ENCODE peak calls at places on chromosome X, in eight cellular contexts. One of them, this sample, is unnamed.

GRCh38 chrX:11437642-11438379 is 144.6 kb downstream of the AMELX start:
- DNase-seq in astrocyte of the spinal cord: peak; percentile 81
- DNase-seq in AG10803: peak; percentile 84
- DNase-seq in PC-9: no peak
- DNase-seq in foreskin fibroblast: peak; percentile 90
- DNase-seq in HCT116: no peak
- DNase-seq in Caco-2: peak; percentile 72
- DNase-seq in cardiac muscle cell: no peak
- DNase-seq in this sample: peak; percentile 88

GRCh38 chrX:29528281-29528680 is 687.1 kb upstream of the MAGEB2 start:
- DNase-seq in astrocyte of the spinal cord: no peak
- DNase-seq in AG10803: no peak
- DNase-seq in PC-9: no peak
- DNase-seq in foreskin fibroblast: no peak
- DNase-seq in HCT116: no peak
- DNase-seq in Caco-2: no peak
- DNase-seq in cardiac muscle cell: no peak
- DNase-seq in this sample: no peak

GRCh38 chrX:41381685-41382084 is 47.7 kb downstream of the DDX3X start:
- DNase-seq in astrocyte of the spinal cord: peak; percentile 73
- DNase-seq in AG10803: peak; percentile 54
- DNase-seq in PC-9: peak; percentile 86
- DNase-seq in foreskin fibroblast: peak; percentile 84
- DNase-seq in HCT116: peak; percentile 56
- DNase-seq in Caco-2: peak; percentile 79
- DNase-seq in cardiac muscle cell: no peak
- DNase-seq in this sample: peak; percentile 84

GRCh38 chrX:23503835-23504539 is 163.3 kb upstream of the PRDX4 start:
- DNase-seq in astrocyte of the spinal cord: peak; percentile 91
- DNase-seq in AG10803: peak; percentile 51
- DNase-seq in PC-9: peak; percentile 90
- DNase-seq in foreskin fibroblast: peak; percentile 85
- DNase-seq in HCT116: peak; percentile 79
- DNase-seq in Caco-2: peak; percentile 71
- DNase-seq in cardiac muscle cell: peak; percentile 57
- DNase-seq in this sample: peak; percentile 71

GRCh38 chrX:134172588-134173259 is 64.3 kb upstream of the CCDC160 start:
- DNase-seq in astrocyte of the spinal cord: peak; percentile 23
- DNase-seq in AG10803: no peak
- DNase-seq in PC-9: no peak
- DNase-seq in foreskin fibroblast: peak; percentile 10
- DNase-seq in HCT116: no peak
- DNase-seq in Caco-2: no peak
- DNase-seq in cardiac muscle cell: peak; percentile 60
- DNase-seq in this sample: peak; percentile 6

GRCh38 chrX:82945332-82945731 is 562.8 kb upstream of the POU3F4 start:
- DNase-seq in astrocyte of the spinal cord: no peak
- DNase-seq in AG10803: no peak
- DNase-seq in PC-9: no peak
- DNase-seq in foreskin fibroblast: no peak
- DNase-seq in HCT116: no peak
- DNase-seq in Caco-2: no peak
- DNase-seq in cardiac muscle cell: no peak
- DNase-seq in this sample: peak; percentile 0

GRCh38 chrX:69815063-69815462 is 199.2 kb downstream of the EDA start:
- DNase-seq in astrocyte of the spinal cord: no peak
- DNase-seq in AG10803: no peak
- DNase-seq in PC-9: no peak
- DNase-seq in foreskin fibroblast: no peak
- DNase-seq in HCT116: no peak
- DNase-seq in Caco-2: no peak
- DNase-seq in cardiac muscle cell: no peak
- DNase-seq in this sample: no peak

GRCh38 chrX:43559643-43560042 is 96.5 kb upstream of the MAOA start:
- DNase-seq in astrocyte of the spinal cord: peak; percentile 46
- DNase-seq in AG10803: peak; percentile 1
- DNase-seq in PC-9: no peak
- DNase-seq in foreskin fibroblast: peak; percentile 64
- DNase-seq in HCT116: peak; percentile 28
- DNase-seq in Caco-2: peak; percentile 46
- DNase-seq in cardiac muscle cell: peak; percentile 71
- DNase-seq in this sample: peak; percentile 66

GRCh38 chrX:129958814-129959492 is 23.5 kb upstream of the BCORL1 start:
- DNase-seq in astrocyte of the spinal cord: no peak
- DNase-seq in AG10803: no peak
- DNase-seq in PC-9: no peak
- DNase-seq in foreskin fibroblast: no peak
- DNase-seq in HCT116: no peak
- DNase-seq in Caco-2: no peak
- DNase-seq in cardiac muscle cell: no peak
- DNase-seq in this sample: no peak

GRCh38 chrX:130091976-130092522 is 18.2 kb downstream of the ELF4 start:
- DNase-seq in astrocyte of the spinal cord: no peak
- DNase-seq in AG10803: no peak
- DNase-seq in PC-9: no peak
- DNase-seq in foreskin fibroblast: no peak
- DNase-seq in HCT116: no peak
- DNase-seq in Caco-2: peak; percentile 39
- DNase-seq in cardiac muscle cell: no peak
- DNase-seq in this sample: no peak

GRCh38 chrX:23334536-23334870 is at the start of gene PTCHD1:
- DNase-seq in astrocyte of the spinal cord: no peak
- DNase-seq in AG10803: no peak
- DNase-seq in PC-9: no peak
- DNase-seq in foreskin fibroblast: no peak
- DNase-seq in HCT116: no peak
- DNase-seq in Caco-2: no peak
- DNase-seq in cardiac muscle cell: no peak
- DNase-seq in this sample: no peak

GRCh38 chrX:56281789-56282188 is 49.6 kb downstream of the KLF8 start:
- DNase-seq in astrocyte of the spinal cord: peak; percentile 4
- DNase-seq in AG10803: peak; percentile 13
- DNase-seq in PC-9: peak; percentile 38
- DNase-seq in foreskin fibroblast: peak; percentile 13
- DNase-seq in HCT116: peak; percentile 3
- DNase-seq in Caco-2: no peak
- DNase-seq in cardiac muscle cell: peak; percentile 2
- DNase-seq in this sample: peak; percentile 35

GRCh38 chrX:71514367-71515038 is 18.4 kb upstream of the OGT start:
- DNase-seq in astrocyte of the spinal cord: no peak
- DNase-seq in AG10803: no peak
- DNase-seq in PC-9: no peak
- DNase-seq in foreskin fibroblast: peak; percentile 22
- DNase-seq in HCT116: no peak
- DNase-seq in Caco-2: no peak
- DNase-seq in cardiac muscle cell: no peak
- DNase-seq in this sample: no peak

GRCh38 chrX:136652822-136653723 is 5.1 kb downstream of the CD40LG start:
- DNase-seq in astrocyte of the spinal cord: no peak
- DNase-seq in AG10803: no peak
- DNase-seq in PC-9: no peak
- DNase-seq in foreskin fibroblast: no peak
- DNase-seq in HCT116: no peak
- DNase-seq in Caco-2: no peak
- DNase-seq in cardiac muscle cell: no peak
- DNase-seq in this sample: peak; percentile 7

GRCh38 chrX:136130931-136131843 is 16.1 kb upstream of the FHL1 start:
- DNase-seq in astrocyte of the spinal cord: peak; percentile 90
- DNase-seq in AG10803: peak; percentile 83
- DNase-seq in PC-9: peak; percentile 99
- DNase-seq in foreskin fibroblast: peak; percentile 77
- DNase-seq in HCT116: peak; percentile 24
- DNase-seq in Caco-2: no peak
- DNase-seq in cardiac muscle cell: no peak
- DNase-seq in this sample: peak; percentile 91

GRCh38 chrX:137548261-137548660 is 17.7 kb upstream of the ZIC3 start:
- DNase-seq in astrocyte of the spinal cord: no peak
- DNase-seq in AG10803: no peak
- DNase-seq in PC-9: no peak
- DNase-seq in foreskin fibroblast: no peak
- DNase-seq in HCT116: no peak
- DNase-seq in Caco-2: no peak
- DNase-seq in cardiac muscle cell: no peak
- DNase-seq in this sample: no peak

GRCh38 chrX:19174401-19175025 is 52.2 kb upstream of the ADGRG2 start:
- DNase-seq in astrocyte of the spinal cord: peak; percentile 52
- DNase-seq in AG10803: peak; percentile 33
- DNase-seq in PC-9: peak; percentile 48
- DNase-seq in foreskin fibroblast: peak; percentile 83
- DNase-seq in HCT116: no peak
- DNase-seq in Caco-2: no peak
- DNase-seq in cardiac muscle cell: no peak
- DNase-seq in this sample: peak; percentile 15

GRCh38 chrX:19699151-19699550 is 183.8 kb upstream of the MAP3K15 start:
- DNase-seq in astrocyte of the spinal cord: no peak
- DNase-seq in AG10803: no peak
- DNase-seq in PC-9: no peak
- DNase-seq in foreskin fibroblast: no peak
- DNase-seq in HCT116: no peak
- DNase-seq in Caco-2: no peak
- DNase-seq in cardiac muscle cell: no peak
- DNase-seq in this sample: no peak

GRCh38 chrX:100328342-100328741 is 81.7 kb downstream of the PCDH19 start:
- DNase-seq in astrocyte of the spinal cord: no peak
- DNase-seq in AG10803: no peak
- DNase-seq in PC-9: no peak
- DNase-seq in foreskin fibroblast: no peak
- DNase-seq in HCT116: no peak
- DNase-seq in Caco-2: no peak
- DNase-seq in cardiac muscle cell: no peak
- DNase-seq in this sample: no peak

GRCh38 chrX:115330498-115331138 is 41.1 kb downstream of the LUZP4 start:
- DNase-seq in astrocyte of the spinal cord: peak; percentile 70
- DNase-seq in AG10803: peak; percentile 68
- DNase-seq in PC-9: peak; percentile 65
- DNase-seq in foreskin fibroblast: peak; percentile 76
- DNase-seq in HCT116: peak; percentile 44
- DNase-seq in Caco-2: peak; percentile 43
- DNase-seq in cardiac muscle cell: peak; percentile 79
- DNase-seq in this sample: peak; percentile 80

GRCh38 chrX:68498044-68498507 is 775 bp upstream of the YIPF6 start:
- DNase-seq in astrocyte of the spinal cord: peak; percentile 51
- DNase-seq in AG10803: peak; percentile 40
- DNase-seq in PC-9: peak; percentile 46
- DNase-seq in foreskin fibroblast: no peak
- DNase-seq in HCT116: no peak
- DNase-seq in Caco-2: no peak
- DNase-seq in cardiac muscle cell: no peak
- DNase-seq in this sample: peak; percentile 41

GRCh38 chrX:100673397-100673953 is 29.5 kb downstream of the SRPX2 start:
- DNase-seq in astrocyte of the spinal cord: peak; percentile 73
- DNase-seq in AG10803: peak; percentile 68
- DNase-seq in PC-9: no peak
- DNase-seq in foreskin fibroblast: peak; percentile 85
- DNase-seq in HCT116: no peak
- DNase-seq in Caco-2: no peak
- DNase-seq in cardiac muscle cell: no peak
- DNase-seq in this sample: peak; percentile 94

DNA sequence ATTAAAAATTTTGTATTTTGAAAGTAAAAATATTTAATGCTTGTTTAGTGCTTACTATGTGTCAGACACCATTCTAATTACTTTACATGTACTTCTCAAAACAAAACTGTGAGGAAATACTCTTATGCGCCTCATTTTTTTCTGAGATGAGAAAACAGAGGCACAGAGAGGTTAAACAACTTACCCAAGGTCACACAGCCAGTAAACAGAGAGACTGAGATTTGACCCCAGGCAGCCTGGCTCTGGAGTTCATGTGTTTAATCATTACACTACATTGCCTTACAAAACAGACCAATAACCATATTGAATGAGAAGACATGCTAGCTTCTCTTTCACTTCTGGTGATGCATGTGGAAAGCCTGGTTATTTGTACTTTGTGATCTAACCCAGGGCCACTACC is 86.3 kb downstream of the IGSF1 start:
- DNase-seq in astrocyte of the spinal cord: no peak
- DNase-seq in AG10803: no peak
- DNase-seq in PC-9: no peak
- DNase-seq in foreskin fibroblast: no peak
- DNase-seq in HCT116: no peak
- DNase-seq in Caco-2: no peak
- DNase-seq in cardiac muscle cell: no peak
- DNase-seq in this sample: no peak
- H3K4me3 ChIP-seq in astrocyte of the spinal cord: no peak overlapping the region
- H3K4me3 ChIP-seq in AG10803: no peak overlapping the region
- H3K4me3 ChIP-seq in PC-9: no peak overlapping the region
- H3K4me3 ChIP-seq in foreskin fibroblast: no peak overlapping the region
- H3K4me3 ChIP-seq in HCT116: no peak overlapping the region
- H3K4me3 ChIP-seq in Caco-2: no peak overlapping the region
- H3K4me3 ChIP-seq in cardiac muscle cell: no peak overlapping the region
- H3K4me3 ChIP-seq in this sample: no peak overlapping the region

GRCh38 chrX:117985241-117985640 is 131.4 kb downstream of the KLHL13 start:
- DNase-seq in astrocyte of the spinal cord: no peak
- DNase-seq in AG10803: no peak
- DNase-seq in PC-9: no peak
- DNase-seq in foreskin fibroblast: peak; percentile 8
- DNase-seq in HCT116: no peak
- DNase-seq in Caco-2: no peak
- DNase-seq in cardiac muscle cell: peak; percentile 42
- DNase-seq in this sample: no peak
- TF ChIP-seq CTCF in astrocyte of the spinal cord: no peak
- TF ChIP-seq CTCF in AG10803: no peak
- TF ChIP-seq CTCF in PC-9: no peak
- TF ChIP-seq CTCF in foreskin fibroblast: no peak
- TF ChIP-seq CTCF in HCT116: peak; percentile 23
- TF ChIP-seq CTCF in Caco-2: no peak
- TF ChIP-seq CTCF in cardiac muscle cell: no peak
- TF ChIP-seq CTCF in this sample: no peak

DNA sequence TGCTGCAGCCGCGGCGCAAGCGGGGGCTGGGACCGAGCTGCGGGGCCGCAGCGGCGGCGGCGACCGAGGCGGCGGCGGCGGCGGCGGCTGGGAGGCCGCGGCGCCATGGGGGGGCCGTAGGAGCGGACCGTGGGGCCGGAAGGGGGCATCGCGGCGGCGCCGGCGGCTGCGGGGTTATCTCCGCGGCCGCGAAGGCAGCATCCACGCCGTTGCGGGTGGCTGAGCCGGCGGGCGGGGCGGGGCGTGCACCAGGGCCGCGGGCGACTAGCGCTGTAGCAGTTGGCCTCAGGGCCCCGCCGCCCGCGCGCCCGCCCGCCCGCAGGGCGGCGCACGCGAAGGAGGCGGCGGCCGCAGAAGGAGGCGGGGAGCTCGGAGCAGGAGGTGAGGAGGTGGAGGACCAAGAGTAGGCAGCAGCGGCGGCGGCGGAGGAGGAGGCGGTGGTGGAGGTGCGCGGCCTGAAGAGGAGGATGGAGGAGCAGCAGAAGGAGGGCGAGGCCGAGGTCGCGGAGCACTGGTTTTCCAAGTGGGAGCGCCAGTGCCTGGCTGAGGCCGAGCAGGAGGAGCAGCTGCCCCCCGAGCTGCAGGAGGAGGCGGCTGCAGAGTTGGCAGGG is 126.1 kb upstream of the CXorf66 start:
- DNase-seq in astrocyte of the spinal cord: no peak
- DNase-seq in AG10803: peak; percentile 0
- DNase-seq in PC-9: no peak
- DNase-seq in foreskin fibroblast: peak; percentile 11
- DNase-seq in HCT116: no peak
- DNase-seq in Caco-2: peak; percentile 33
- DNase-seq in cardiac muscle cell: peak; percentile 48
- DNase-seq in this sample: no peak
- H3K4me3 ChIP-seq in astrocyte of the spinal cord: peak overlapping the region; percentile 35
- H3K4me3 ChIP-seq in AG10803: peak overlapping the region; percentile 39
- H3K4me3 ChIP-seq in PC-9: no peak overlapping the region
- H3K4me3 ChIP-seq in foreskin fibroblast: peak overlapping the region; percentile 11
- H3K4me3 ChIP-seq in HCT116: no peak overlapping the region
- H3K4me3 ChIP-seq in Caco-2: peak overlapping the region; percentile 27
- H3K4me3 ChIP-seq in cardiac muscle cell: peak overlapping the region; percentile 41
- H3K4me3 ChIP-seq in this sample: peak overlapping the region; percentile 36

GRCh38 chrX:1325515-1326116 is 11.0 kb upstream of the IL3RA start:
- DNase-seq in astrocyte of the spinal cord: no peak
- DNase-seq in AG10803: no peak
- DNase-seq in PC-9: no peak
- DNase-seq in foreskin fibroblast: no peak
- DNase-seq in HCT116: no peak
- DNase-seq in Caco-2: no peak
- DNase-seq in cardiac muscle cell: no peak
- DNase-seq in this sample: no peak
- TF ChIP-seq CTCF in astrocyte of the spinal cord: no peak
- TF ChIP-seq CTCF in AG10803: no peak
- TF ChIP-seq CTCF in PC-9: no peak
- TF ChIP-seq CTCF in foreskin fibroblast: no peak
- TF ChIP-seq CTCF in HCT116: no peak
- TF ChIP-seq CTCF in Caco-2: no peak
- TF ChIP-seq CTCF in cardiac muscle cell: no peak
- TF ChIP-seq CTCF in this sample: no peak

This sample was measured in choroid plexus epithelial cell.